ENCODE peak calls at places on chromosomes 6 and 20, in ten cellular contexts. J is astrocyte of the spinal cord; K is foreskin fibroblast; E is HEK293T; H is left cardiac atrium; I is islet precursor cell; Q is HuH-7; D is activated naive CD4-positive, alpha-beta T cell treated with anti-CD3 and anti-CD28 coated beads for 36 hours; B is AML-193; O is left ventricle myocardium superior. P is an unnamed sample.

GRCh38 chr6:76451926-76452709 is 379.7 kb upstream of the IMPG1 start:
- DNase-seq in J (no peak), I (no peak), B (no peak), D (no peak), O (no peak), H (no peak), E (no peak), K (no peak), Q (no peak), P (no peak)

GRCh38 chr6:232896-233640 is 59.2 kb upstream of the DUSP22 start:
- DNase-seq in J (no peak), E (no peak), B (no peak), K (no peak), D (no peak), I (no peak), O (no peak), H (no peak), Q (no peak), P (no peak)

GRCh38 chr20:51371720-51372119 is 170.8 kb downstream of the NFATC2 start:
- DNase-seq in E (no peak), D (no peak), I (no peak), B (no peak), O (no peak), Q (no peak), J (no peak), H (no peak), K (no peak), P (no peak)

GRCh38 chr6:162640756-162641155 is 86.8 kb downstream of the PRKN start:
- DNase-seq in E (no peak), B (no peak), J (no peak), O (no peak), Q (no peak), K (no peak), I (no peak), D (no peak), H (no peak), P (no peak)

GRCh38 chr20:56223352-56223751 is 25.2 kb upstream of the MC3R start:
- DNase-seq in J (peak), I (no peak), O (no peak), B (no peak), D (no peak), E (no peak), Q (no peak), H (no peak), K (peak), P (no peak)

GRCh38 chr6:3444276-3445088 is 12.4 kb downstream of the SLC22A23 start:
- DNase-seq in B (no peak), J (no peak), O (no peak), K (no peak), I (peak), H (no peak), E (no peak), Q (no peak), D (no peak), P (no peak)

GRCh38 chr6:168526841-168527281 is 85.9 kb downstream of the SMOC2 start:
- DNase-seq in H (peak), I (peak), D (no peak), J (no peak), K (no peak), O (peak), Q (no peak), B (no peak), E (no peak), P (no peak)

GRCh38 chr6:104325341-104326172 is 534.2 kb downstream of the HACE1 start:
- DNase-seq in D (peak), E (peak), B (peak), Q (peak), H (no peak), K (peak), O (no peak), I (no peak), J (peak), P (no peak)

GRCh38 chr6:125944434-125944816 is 12.1 kb upstream of the HINT3 start:
- DNase-seq in D (no peak), K (peak), B (peak), I (no peak), H (peak), E (no peak), Q (peak), O (peak), J (peak), P (peak)

GRCh38 chr20:38217791-38218565 is 42.6 kb downstream of the KIAA1755 start:
- DNase-seq in I (peak), K (peak), O (peak), J (peak), E (no peak), D (no peak), Q (no peak), H (peak), B (no peak), P (no peak)

GRCh38 chr6:65231616-65232015 is 475.4 kb downstream of the EYS start:
- DNase-seq in E (no peak), I (no peak), B (no peak), K (no peak), O (no peak), D (no peak), J (no peak), H (no peak), Q (no peak), P (no peak)

GRCh38 chr20:48189177-48189576 is 403.9 kb upstream of the SULF2 start:
- DNase-seq in O (no peak), I (no peak), E (no peak), Q (no peak), D (peak), J (peak), H (no peak), B (no peak), K (no peak), P (no peak)

GRCh38 chr20:37575884-37576283 is 48.2 kb upstream of the BLCAP start:
- DNase-seq in O (no peak), I (peak), E (no peak), D (no peak), K (no peak), H (no peak), Q (no peak), J (no peak), B (peak), P (peak)

GRCh38 chr6:145668844-145669243 is 66.5 kb downstream of the EPM2A start:
- DNase-seq in E (no peak), O (no peak), B (no peak), H (no peak), I (no peak), Q (no peak), K (no peak), J (no peak), D (no peak), P (no peak)

GRCh38 chr20:18734525-18735189 is 78.9 kb upstream of the SCP2D1 start:
- DNase-seq in K (no peak), Q (no peak), I (no peak), J (no peak), D (no peak), E (no peak), H (no peak), O (no peak), B (no peak), P (no peak)

GRCh38 chr6:116144590-116144989 is 18.7 kb upstream of the COL10A1 start:
- DNase-seq in K (peak), I (peak), J (peak), O (no peak), Q (peak), D (no peak), H (no peak), B (no peak), E (no peak), P (no peak)

GRCh38 chr6:110949679-110950285 is 8.7 kb upstream of the GTF3C6 start:
- DNase-seq in J (peak), B (peak), Q (no peak), H (no peak), E (no peak), K (peak), O (no peak), I (no peak), D (no peak), P (no peak)

GRCh38 chr6:1144842-1145755 is 166.8 kb upstream of the FOXQ1 start:
- DNase-seq in O (no peak), Q (no peak), E (no peak), J (peak), H (no peak), B (no peak), I (no peak), D (no peak), K (peak), P (no peak)

GRCh38 chr6:106099235-106099537 is 13.1 kb downstream of the PRDM1 start:
- DNase-seq in Q (no peak), K (peak), H (no peak), E (no peak), O (no peak), J (no peak), D (no peak), I (no peak), B (no peak), P (no peak)

GRCh38 chr6:108690326-108691000 is 129.7 kb downstream of the FOXO3 start:
- DNase-seq in B (no peak), H (no peak), O (no peak), I (peak), D (no peak), E (no peak), Q (no peak), J (no peak), K (peak), P (no peak)

GRCh38 chr6:41966961-41967311 is 25.3 kb upstream of the CCND3 start:
- DNase-seq in I (peak), O (no peak), Q (no peak), K (peak), E (no peak), D (peak), B (no peak), H (no peak), J (peak), P (peak)

GRCh38 chr6:13006578-13007300 is 290.2 kb downstream of the PHACTR1 start:
- DNase-seq in E (peak), O (no peak), H (no peak), D (no peak), J (peak), B (no peak), I (no peak), K (peak), Q (no peak), P (no peak)

GRCh38 chr6:143673638-143674037 is 4.1 kb upstream of the PHACTR2 start:
- DNase-seq in E (no peak), O (no peak), D (no peak), B (no peak), J (peak), K (peak), Q (no peak), I (peak), H (peak), P (no peak)

GRCh38 chr20:58891686-58892125 is 39.2 kb downstream of the GNAS start:
- DNase-seq in B (no peak), Q (peak), E (peak), O (no peak), D (peak), I (peak), J (no peak), K (no peak), H (peak), P (no peak)

GRCh38 chr6:53179961-53180651 is 31.5 kb upstream of the GCM1 start:
- DNase-seq in H (peak), Q (no peak), D (peak), B (no peak), J (peak), E (no peak), K (peak), O (peak), I (no peak), P (no peak)

GRCh38 chr6:33279257-33279695 is 2.4 kb downstream of the B3GALT4 start:
- DNase-seq in K (no peak), O (no peak), Q (no peak), J (no peak), E (no peak), H (no peak), B (no peak), D (no peak), I (no peak), P (peak)

GRCh38 chr6:2913621-2914317 is 10.7 kb upstream of the SERPINB9 start:
- DNase-seq in K (no peak), H (no peak), I (peak), Q (no peak), O (no peak), J (no peak), E (no peak), D (no peak), B (no peak), P (no peak)

GRCh38 chr6:16683524-16684194 is 77.6 kb downstream of the ATXN1 start:
- DNase-seq in E (no peak), Q (no peak), I (no peak), D (peak), H (peak), K (peak), O (no peak), J (peak), B (peak), P (peak)

GRCh38 chr6:161922631-161923119 is 648.8 kb upstream of the AGPAT4 start:
- DNase-seq in B (peak), J (peak), E (peak), Q (peak), D (peak), K (peak), H (peak), I (peak), O (peak), P (peak)

GRCh38 chr6:123383718-123384117 is 253.0 kb downstream of the TRDN start:
- DNase-seq in J (no peak), D (no peak), E (no peak), O (no peak), I (no peak), B (no peak), Q (no peak), H (no peak), K (no peak), P (no peak)

GRCh38 chr20:54726687-54727086 is 251.3 kb downstream of the DOK5 start:
- DNase-seq in I (no peak), Q (no peak), O (no peak), K (no peak), J (no peak), E (no peak), D (no peak), H (no peak), B (no peak), P (no peak)

GRCh38 chr6:104623052-104623690 is 236.5 kb downstream of the HACE1 start:
- DNase-seq in K (no peak), H (no peak), E (peak), J (no peak), O (no peak), Q (peak), B (peak), I (peak), D (peak), P (no peak)

GRCh38 chr6:41162687-41163418 is at the start of gene TREM2:
- DNase-seq in D (no peak), B (no peak), H (no peak), E (no peak), Q (no peak), J (no peak), I (peak), K (no peak), O (no peak), P (no peak)

GRCh38 chr6:165117121-165117520 is 192.3 kb downstream of the C6orf118 start:
- DNase-seq in Q (no peak), H (no peak), K (no peak), O (no peak), E (no peak), D (no peak), B (no peak), I (peak), J (no peak), P (no peak)

GRCh38 chr6:149859368-149859767 is 4.8 kb downstream of the LRP11 start:
- DNase-seq in H (no peak), I (no peak), E (no peak), K (peak), J (peak), B (no peak), D (no peak), O (no peak), Q (no peak), P (no peak)

GRCh38 chr20:64024141-64024990 is 11.6 kb upstream of the C20orf204 start:
- DNase-seq in O (no peak), D (no peak), J (no peak), B (no peak), I (no peak), Q (peak), E (no peak), K (no peak), H (no peak), P (no peak)

GRCh38 chr20:41177636-41178035 is 40.3 kb downstream of the PLCG1 start:
- DNase-seq in D (no peak), H (peak), Q (no peak), I (peak), B (no peak), E (no peak), J (peak), K (peak), O (peak), P (no peak)

P was measured in HL-60.